ENCODE peak calls at places on chromosomes 3 and 15, in ten cellular contexts. P, Y, B, O, N, A, V, Q, M and T are unnamed samples.

GRCh38 chr15:64070106-64070505 is 23.5 kb downstream of the CIAO2A start:
- DNase-seq in B (no peak), A (no peak), P (no peak), Q (no peak), M (no peak), V (no peak), O (no peak), Y (no peak), N (peak), T (no peak)

GRCh38 chr15:45023659-45024320 is 795 bp downstream of the SORD start:
- DNase-seq in V (peak), O (peak), N (peak), Q (no peak), M (no peak), P (no peak), A (no peak), B (no peak), Y (peak), T (peak)

GRCh38 chr3:51538115-51538458 is 432 bp upstream of the RAD54L2 start:
- DNase-seq in P (no peak), V (no peak), B (no peak), Y (no peak), A (no peak), O (peak), Q (no peak), M (no peak), N (no peak), T (no peak)

GRCh38 chr3:64125561-64125960 is 99.7 kb downstream of the PRICKLE2 start:
- DNase-seq in Q (no peak), B (no peak), O (no peak), P (no peak), Y (no peak), A (no peak), V (no peak), N (no peak), M (no peak), T (no peak)

GRCh38 chr15:74307827-74308642 is 59.4 kb downstream of the CYP11A1 start:
- DNase-seq in O (peak), A (peak), M (peak), P (no peak), N (peak), B (peak), Q (no peak), Y (peak), V (peak), T (peak)

GRCh38 chr15:73325191-73325980 is 43.4 kb downstream of the HCN4 start:
- DNase-seq in A (peak), Q (peak), B (no peak), P (peak), Y (peak), V (peak), O (peak), M (no peak), N (no peak), T (no peak)

GRCh38 chr3:452221-452620 is 255.7 kb downstream of the CHL1 start:
- DNase-seq in V (no peak), B (no peak), O (no peak), P (no peak), Y (no peak), A (no peak), N (no peak), Q (no peak), M (no peak), T (no peak)

GRCh38 chr3:120816728-120817127 is 74.2 kb downstream of the GTF2E1 start:
- DNase-seq in M (no peak), P (no peak), A (no peak), Q (no peak), O (no peak), N (no peak), V (no peak), Y (no peak), B (no peak), T (no peak)

GRCh38 chr3:188217681-188218080 is 63.7 kb downstream of the LPP start:
- DNase-seq in M (no peak), B (no peak), A (no peak), N (no peak), Q (no peak), Y (no peak), V (no peak), P (no peak), O (no peak), T (no peak)

GRCh38 chr3:99656606-99657005 is 18.2 kb downstream of the COL8A1 start:
- DNase-seq in P (no peak), V (no peak), B (no peak), M (no peak), Q (no peak), A (no peak), Y (no peak), N (peak), O (no peak), T (no peak)

GRCh38 chr15:98746375-98746679 is 98.0 kb downstream of the IGF1R start:
- DNase-seq in P (no peak), N (no peak), M (no peak), Y (no peak), A (no peak), O (no peak), Q (no peak), B (no peak), V (no peak), T (no peak)

GRCh38 chr3:184746131-184747120 is 34.6 kb upstream of the MAGEF1 start:
- DNase-seq in N (no peak), Y (peak), M (no peak), O (no peak), P (no peak), A (peak), V (no peak), Q (no peak), B (no peak), T (no peak)

GRCh38 chr3:14537590-14538450 is 2.3 kb downstream of the GRIP2 start:
- DNase-seq in V (peak), Q (peak), B (no peak), A (no peak), O (no peak), P (no peak), M (peak), Y (peak), N (no peak), T (no peak)

GRCh38 chr15:41630616-41631218 is 29.5 kb upstream of the MGA start:
- DNase-seq in A (no peak), Y (no peak), V (no peak), P (no peak), M (no peak), N (no peak), Q (no peak), O (no peak), B (no peak), T (no peak)

GRCh38 chr15:70713547-70714414 is 49.6 kb downstream of the UACA start:
- DNase-seq in P (no peak), Y (no peak), Q (no peak), O (no peak), A (no peak), V (no peak), M (no peak), N (peak), B (no peak), T (no peak)

GRCh38 chr15:42955518-42955917 is 34.9 kb upstream of the TTBK2 start:
- DNase-seq in M (no peak), Y (no peak), V (no peak), O (no peak), N (peak), P (no peak), A (no peak), B (no peak), Q (no peak), T (no peak)

GRCh38 chr15:31359722-31360111 is 33.1 kb downstream of the KLF13 start:
- DNase-seq in P (no peak), B (no peak), O (no peak), Q (no peak), A (no peak), M (no peak), V (no peak), Y (no peak), N (no peak), T (no peak)

GRCh38 chr3:186705882-186706780 is 11.0 kb upstream of the KNG1 start:
- DNase-seq in V (no peak), N (no peak), Y (no peak), Q (no peak), B (no peak), P (no peak), O (no peak), A (no peak), M (no peak), T (peak)

GRCh38 chr15:48602358-48603122 is 43.0 kb downstream of the FBN1 start:
- DNase-seq in Q (no peak), M (no peak), P (no peak), O (peak), N (peak), A (no peak), Y (no peak), B (no peak), V (no peak), T (no peak)

GRCh38 chr3:173045770-173046382 is 95.2 kb downstream of the SPATA16 start:
- DNase-seq in M (no peak), N (peak), V (no peak), Y (no peak), B (no peak), O (no peak), P (no peak), A (no peak), Q (no peak), T (no peak)

GRCh38 chr3:38019658-38020341 is 9.6 kb downstream of the PLCD1 start:
- DNase-seq in Y (peak), Q (no peak), O (no peak), B (peak), M (no peak), N (no peak), P (no peak), V (no peak), A (peak), T (no peak)

GRCh38 chr3:97914390-97914789 is 57.8 kb downstream of the RIOX2 start:
- DNase-seq in P (no peak), O (no peak), V (peak), N (no peak), A (no peak), Q (no peak), B (no peak), Y (no peak), M (no peak), T (peak)

GRCh38 chr3:176967525-176967924 is 229.8 kb downstream of the TBL1XR1 start:
- DNase-seq in V (peak), B (no peak), Q (no peak), N (no peak), A (no peak), Y (no peak), O (no peak), M (no peak), P (no peak), T (no peak)

GRCh38 chr3:16134173-16134928 is 40.1 kb upstream of the GALNT15 start:
- DNase-seq in A (no peak), Q (no peak), O (no peak), V (no peak), Y (no peak), N (peak), M (no peak), P (no peak), B (no peak), T (no peak)

GRCh38 chr3:194876403-194877165 is 190.9 kb downstream of the FAM43A start:
- DNase-seq in P (no peak), V (no peak), N (no peak), M (no peak), O (no peak), Q (no peak), B (no peak), A (no peak), Y (peak), T (no peak)

GRCh38 chr3:52232279-52233107 is 6.5 kb downstream of the TWF2 start:
- DNase-seq in P (no peak), O (no peak), Y (peak), A (peak), M (no peak), V (no peak), B (no peak), N (no peak), Q (peak), T (no peak)

GRCh38 chr15:71219101-71219500 is 103.8 kb downstream of the THSD4 start:
- DNase-seq in N (peak), O (no peak), V (no peak), Y (no peak), B (no peak), M (no peak), P (no peak), A (no peak), Q (no peak), T (no peak)

GRCh38 chr15:70539409-70539808 is 223.9 kb downstream of the UACA start:
- DNase-seq in A (no peak), V (no peak), N (no peak), B (no peak), Y (peak), O (no peak), Q (no peak), P (no peak), M (no peak), T (no peak)

GRCh38 chr3:115350606-115351005 is 203.5 kb upstream of the ZBTB20 start:
- DNase-seq in N (peak), Y (no peak), B (no peak), M (no peak), V (no peak), A (no peak), Q (no peak), P (no peak), O (no peak), T (no peak)

GRCh38 chr15:88913017-88913849 is at the start of gene MFGE8:
- DNase-seq in Q (peak), V (peak), B (peak), O (peak), N (peak), P (peak), Y (peak), M (peak), A (peak), T (no peak)

GRCh38 chr3:35737080-35737479 is 97.8 kb downstream of the ARPP21 start:
- DNase-seq in P (no peak), M (no peak), Q (no peak), A (no peak), Y (no peak), V (no peak), N (no peak), O (no peak), B (no peak), T (no peak)

GRCh38 chr3:156826896-156827882 is 1.0 kb downstream of the LEKR1 start:
- DNase-seq in Y (no peak), P (no peak), M (no peak), V (no peak), Q (no peak), N (no peak), O (peak), B (no peak), A (no peak), T (no peak)

GRCh38 chr15:53506370-53506769 is 253.1 kb downstream of the WDR72 start:
- DNase-seq in B (no peak), Q (no peak), N (no peak), A (no peak), O (peak), V (peak), Y (peak), P (no peak), M (no peak), T (no peak)

GRCh38 chr15:53511175-53511574 is 248.3 kb downstream of the WDR72 start:
- DNase-seq in B (no peak), Y (no peak), Q (no peak), O (no peak), P (no peak), N (no peak), A (no peak), M (no peak), V (no peak), T (no peak)

GRCh38 chr15:53513431-53513830 is 246.0 kb downstream of the WDR72 start:
- DNase-seq in A (no peak), B (no peak), O (no peak), Q (no peak), V (no peak), M (no peak), P (no peak), Y (no peak), N (no peak), T (no peak)

DNA sequence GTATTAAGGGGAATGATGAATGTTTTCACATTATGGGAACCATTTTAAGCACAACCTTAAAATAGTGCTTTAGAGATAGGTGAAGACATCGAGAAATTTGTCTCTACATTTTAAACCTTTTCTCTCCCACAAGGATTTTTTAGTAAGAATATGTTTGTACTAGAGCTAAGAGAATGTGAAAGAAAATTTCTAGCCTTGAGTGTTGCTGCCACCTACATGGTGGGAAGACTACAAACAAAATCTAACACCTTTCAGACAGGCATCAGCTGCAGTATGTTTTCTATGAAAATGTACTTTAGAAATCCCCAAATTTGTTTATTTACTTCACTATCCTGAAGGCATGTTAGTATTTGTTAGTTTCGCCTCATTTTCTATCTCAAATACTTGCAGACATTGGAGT is 247.4 kb downstream of the WDR72 start:
- DNase-seq in O (no peak), Q (no peak), V (no peak), A (no peak), M (no peak), Y (no peak), N (no peak), P (no peak), B (no peak), T (no peak)
- TF ChIP-seq CTCF in O (peak), Q (no peak), V (peak), A (no peak), M (no peak), Y (peak), N (no peak), P (no peak), B (no peak), T (no peak)

DNA sequence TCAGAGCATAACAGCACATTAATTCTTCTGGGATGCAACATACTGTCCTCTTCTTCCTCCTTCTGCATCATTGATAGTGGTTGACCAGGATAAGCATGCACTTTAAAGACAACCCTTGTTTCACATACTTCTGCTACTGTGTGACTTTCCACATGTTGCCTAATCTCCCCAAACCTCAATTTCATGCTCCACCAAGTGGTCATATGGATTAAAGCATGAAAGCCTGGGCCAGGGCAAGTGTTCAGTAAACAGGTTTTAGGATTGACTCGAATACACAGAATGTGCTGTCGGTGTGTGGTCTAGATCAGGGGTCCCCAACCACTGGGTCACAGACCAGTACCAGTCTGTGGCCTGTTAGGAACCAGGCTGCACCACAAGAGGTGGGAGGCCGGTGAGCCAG is 22.5 kb upstream of the BFSP2 start:
- DNase-seq in Q (no peak), M (no peak), V (peak), P (no peak), B (no peak), O (peak), N (peak), A (no peak), Y (peak), T (peak)
- TF ChIP-seq CTCF in Q (peak), M (peak), V (peak), P (no peak), B (peak), O (peak), N (peak), A (peak), Y (peak), T (peak)

GRCh38 chr3:161920196-161920595 is 423.6 kb downstream of the OTOL1 start:
- DNase-seq in A (no peak), Q (no peak), O (no peak), M (no peak), V (no peak), N (no peak), B (no peak), Y (no peak), P (no peak), T (no peak)
- TF ChIP-seq CTCF in A (no peak), Q (no peak), O (no peak), M (no peak), V (no peak), N (no peak), B (no peak), Y (no peak), P (no peak), T (no peak)

DNA sequence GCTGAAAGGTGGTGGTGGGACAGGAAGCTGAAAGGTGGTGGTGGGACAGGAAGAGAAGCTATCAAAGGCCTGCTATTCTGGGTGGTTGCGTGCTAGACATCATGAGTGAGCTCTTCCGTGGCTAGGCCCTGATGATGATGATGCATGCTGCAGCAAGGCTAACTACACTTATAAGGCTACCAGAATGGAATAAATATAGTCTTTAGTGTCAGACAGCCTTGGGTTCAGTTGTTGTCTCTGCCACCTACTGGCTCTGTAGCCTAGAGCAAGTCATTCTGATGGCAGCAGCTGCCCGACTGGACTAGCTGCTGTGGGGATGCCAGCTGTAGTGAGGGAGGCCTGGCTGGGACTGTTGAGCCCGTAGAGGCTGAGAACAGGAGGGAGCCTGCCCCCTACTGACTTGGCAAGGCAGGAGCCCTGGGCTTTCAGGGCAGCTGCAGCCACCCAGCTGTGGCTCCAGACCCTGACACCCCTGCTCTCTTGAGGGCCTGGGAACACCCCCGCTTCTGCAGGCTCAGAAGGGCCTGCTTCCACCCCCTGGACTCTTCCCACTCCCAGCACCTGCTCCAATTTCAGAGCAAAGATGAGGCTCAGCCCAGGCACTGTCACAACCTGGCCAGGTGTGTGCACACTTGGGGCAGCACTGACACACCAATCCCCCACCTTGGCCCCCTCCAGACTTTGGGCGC is 21.4 kb upstream of the ZBED2 start:
- DNase-seq in Q (no peak), B (no peak), M (no peak), N (no peak), A (no peak), Y (no peak), V (peak), P (no peak), O (no peak), T (no peak)
- TF ChIP-seq CTCF in Q (no peak), B (no peak), M (no peak), N (peak), A (no peak), Y (no peak), V (peak), P (no peak), O (no peak), T (no peak)

GRCh38 chr3:32467333-32468070 is 35.1 kb downstream of the CMTM6 start:
- DNase-seq in A (peak), Q (peak), O (peak), M (peak), P (peak), N (peak), B (peak), V (peak), Y (peak), T (peak)
- TF ChIP-seq CTCF in A (peak), Q (peak), O (peak), M (peak), P (peak), N (peak), B (peak), V (peak), Y (peak), T (peak)

GRCh38 chr3:128067481-128067880 is 15.2 kb downstream of the SEC61A1 start:
- DNase-seq in V (peak), M (no peak), A (no peak), Q (no peak), N (no peak), B (peak), O (no peak), P (no peak), Y (peak), T (no peak)
- TF ChIP-seq CTCF in V (no peak), M (no peak), A (no peak), Q (no peak), N (no peak), B (no peak), O (no peak), P (no peak), Y (no peak), T (no peak)